ENCODE peak calls at places on chromosomes 1 and 21, in ten cellular contexts. H is LoVo; A is stimulated activated CD4-positive, alpha-beta T cell treated with anti-CD3 and anti-CD28 coated beads, Interleukin-12 subunit alpha, Interleukin-12 subunit beta, amount 100 ng/mL, for 24 hours; N is T follicular helper cell; I is NCI-H748 treated with DMSO at 0.1 percent for 48 hours; F is GDM1; O is SHP77; T is fibroblast of the aortic adventitia; X is non-pigmented ciliary epithelial cell; Y is cardiac muscle cell. P is an unnamed sample.

GRCh38 chr1:211247921-211248320 is 11.2 kb upstream of the RCOR3 start:
- DNase-seq in N (no peak), O (no peak), A (no peak), F (no peak), H (no peak), X (no peak), Y (peak), T (peak), I (no peak), P (no peak)

GRCh38 chr21:34113842-34114241 is 40.5 kb downstream of the MRPS6 start:
- DNase-seq in I (no peak), Y (no peak), T (no peak), A (no peak), O (peak), X (no peak), F (no peak), N (no peak), H (no peak), P (no peak)

GRCh38 chr1:186286615-186287317 is 88.3 kb downstream of the TPR start:
- DNase-seq in N (no peak), X (no peak), O (no peak), I (no peak), F (no peak), H (no peak), T (peak), A (no peak), Y (peak), P (no peak)

GRCh38 chr1:184005506-184005905 is 32.0 kb downstream of the COLGALT2 start:
- DNase-seq in O (no peak), T (no peak), H (no peak), F (no peak), A (no peak), Y (no peak), N (no peak), I (no peak), X (no peak), P (no peak)

GRCh38 chr1:238652346-238652968 is 733.9 kb upstream of the CHRM3 start:
- DNase-seq in X (peak), T (peak), I (no peak), F (no peak), H (no peak), O (no peak), Y (peak), A (no peak), N (no peak), P (no peak)

GRCh38 chr21:38985423-38986378 is 180.0 kb downstream of the ETS2 start:
- DNase-seq in Y (peak), N (no peak), I (peak), F (peak), X (no peak), H (no peak), A (peak), O (peak), T (peak), P (peak)

GRCh38 chr1:17953921-17954320 is 153.7 kb upstream of the IGSF21 start:
- DNase-seq in N (no peak), F (no peak), A (no peak), O (no peak), I (no peak), T (no peak), Y (no peak), H (no peak), X (no peak), P (no peak)

GRCh38 chr1:17466359-17466758 is 26.9 kb upstream of the RCC2 start:
- DNase-seq in I (no peak), H (no peak), A (no peak), Y (no peak), N (no peak), X (no peak), T (no peak), F (no peak), O (no peak), P (no peak)

GRCh38 chr1:228374711-228375577 is 31.7 kb downstream of the TRIM11 start:
- DNase-seq in I (no peak), F (no peak), H (no peak), X (no peak), A (no peak), N (no peak), T (peak), O (no peak), Y (peak), P (no peak)

GRCh38 chr1:226697151-226697575 is 41.9 kb downstream of the ITPKB start:
- DNase-seq in F (no peak), N (no peak), I (no peak), H (no peak), A (no peak), T (peak), Y (peak), O (no peak), X (peak), P (no peak)

GRCh38 chr1:229661022-229661877 is 35.2 kb downstream of the URB2 start:
- DNase-seq in X (peak), F (peak), I (peak), A (peak), O (peak), H (peak), N (peak), T (peak), Y (peak), P (peak)

GRCh38 chr1:1535989-1536937 is 4.2 kb downstream of the TMEM240 start:
- DNase-seq in N (no peak), H (no peak), A (no peak), F (no peak), O (no peak), T (no peak), Y (no peak), I (no peak), X (no peak), P (no peak)